ENCODE peak calls at places on chromosomes 12 and 14, in five cellular contexts. D, Y, U, V and R are unnamed samples.

GRCh38 chr12:7989827-7990491 is 42.6 kb upstream of the FOXJ2 start:
- DNase-seq in Y (peak; percentile 83), D (no peak), U (no peak), V (no peak), R (peak; percentile 82)

GRCh38 chr14:54257424-54257823 is 139.4 kb upstream of the CDKN3 start:
- DNase-seq in V (no peak), U (no peak), Y (no peak), D (no peak), R (no peak)

GRCh38 chr12:64912501-64912900 is 88.1 kb downstream of the TBC1D30 start:
- DNase-seq in D (no peak), Y (no peak), V (no peak), U (no peak), R (no peak)

GRCh38 chr12:54417712-54418440 is 1.2 kb downstream of the ITGA5 start:
- DNase-seq in V (no peak), Y (no peak), U (no peak), D (no peak), R (no peak)

GRCh38 chr14:26794731-26795130 is 196.9 kb upstream of the NOVA1 start:
- DNase-seq in D (no peak), V (no peak), U (no peak), Y (no peak), R (no peak)

GRCh38 chr14:102362545-102363181 is at the start of the genes CINP and TECPR2:
- DNase-seq in V (peak; percentile 96), D (peak; percentile 95), Y (peak; percentile 98), U (peak; percentile 86), R (peak; percentile 99)

GRCh38 chr12:82069931-82070514 is 288.2 kb downstream of the CCDC59 start:
- DNase-seq in D (no peak), Y (no peak), V (no peak), U (no peak), R (no peak)

GRCh38 chr12:83826112-83826511 is 1086.5 kb downstream of the SLC6A15 start:
- DNase-seq in D (no peak), U (no peak), V (peak; percentile 67), Y (peak; percentile 39), R (no peak)

GRCh38 chr12:100473050-100473715 is 483 bp upstream of the NR1H4 start:
- DNase-seq in Y (no peak), D (no peak), V (no peak), U (no peak), R (no peak)